ENCODE peak calls at places on chromosome 15, in five cellular contexts. One of them, this sample, is unnamed.

GRCh38 chr15:81434882-81435281 is 60.9 kb upstream of the TMC3 start:
- DNase-seq in right lobe of liver: no peak
- DNase-seq in HepG2: no peak
- DNase-seq in A549: no peak
- DNase-seq in H9: no peak
- DNase-seq in this sample: no peak

GRCh38 chr15:63950911-63951481 is 95.3 kb downstream of the DAPK2 start:
- DNase-seq in H9: no peak
- DNase-seq in right lobe of liver: no peak
- DNase-seq in HepG2: no peak
- DNase-seq in A549: no peak
- DNase-seq in this sample: no peak

GRCh38 chr15:61116830-61117229 is 112.3 kb downstream of the RORA start:
- DNase-seq in HepG2: no peak
- DNase-seq in A549: no peak
- DNase-seq in right lobe of liver: no peak
- DNase-seq in H9: no peak
- DNase-seq in this sample: no peak

GRCh38 chr15:29376580-29376979 is 107.0 kb upstream of the NSMCE3 start:
- DNase-seq in A549: no peak
- DNase-seq in right lobe of liver: no peak
- DNase-seq in H9: no peak
- DNase-seq in HepG2: no peak
- DNase-seq in this sample: no peak

GRCh38 chr15:55526559-55527036 is 18.6 kb upstream of the DNAAF4 start:
- DNase-seq in A549: peak; percentile 69
- DNase-seq in HepG2: peak; percentile 63
- DNase-seq in H9: peak; percentile 63
- DNase-seq in right lobe of liver: no peak
- DNase-seq in this sample: no peak

GRCh38 chr15:77500986-77501385 is 80.3 kb downstream of the HMG20A start:
- DNase-seq in H9: no peak
- DNase-seq in A549: peak; percentile 21
- DNase-seq in HepG2: no peak
- DNase-seq in right lobe of liver: no peak
- DNase-seq in this sample: no peak

GRCh38 chr15:31461375-31461774 is 134.7 kb downstream of the KLF13 start:
- DNase-seq in right lobe of liver: no peak
- DNase-seq in A549: no peak
- DNase-seq in HepG2: no peak
- DNase-seq in H9: peak; percentile 4
- DNase-seq in this sample: no peak

GRCh38 chr15:32936283-32936918 is 218.6 kb downstream of the GREM1 start:
- DNase-seq in A549: peak; percentile 52
- DNase-seq in HepG2: peak; percentile 16
- DNase-seq in right lobe of liver: no peak
- DNase-seq in H9: no peak
- DNase-seq in this sample: no peak

GRCh38 chr15:65086680-65087111 is 10.2 kb downstream of the KBTBD13 start:
- DNase-seq in right lobe of liver: no peak
- DNase-seq in H9: no peak
- DNase-seq in HepG2: no peak
- DNase-seq in A549: peak; percentile 30
- DNase-seq in this sample: no peak

DNA sequence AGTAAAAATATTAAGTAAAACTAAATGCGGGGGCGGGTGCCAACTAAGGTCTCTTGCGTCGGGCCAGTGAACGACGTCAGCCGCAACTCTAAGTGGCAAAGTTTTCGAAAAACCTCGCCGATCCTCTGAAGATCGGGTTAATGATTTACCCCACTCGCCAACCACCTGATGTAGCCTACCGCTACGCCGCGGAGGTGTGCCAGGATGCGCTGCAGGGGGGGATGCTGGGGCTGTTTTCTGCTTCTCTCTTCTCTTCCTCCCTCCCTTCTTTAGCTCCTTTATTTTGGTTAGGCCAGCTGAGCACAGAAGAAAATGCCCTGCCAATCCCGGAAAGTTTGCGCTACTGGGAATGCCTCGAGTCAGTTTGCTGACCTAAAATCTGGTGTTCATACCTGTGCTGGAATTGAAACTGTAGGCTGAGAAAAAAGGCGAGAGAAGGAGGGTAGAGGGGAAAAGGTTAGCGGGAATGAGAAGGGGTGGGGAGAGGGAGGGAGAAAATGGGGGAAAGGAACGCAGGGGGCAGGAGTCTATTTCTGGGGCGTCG is 7.5 kb upstream of the FOXB1 start:
- DNase-seq in HepG2: peak; percentile 14
- DNase-seq in H9: peak; percentile 54
- DNase-seq in right lobe of liver: no peak
- DNase-seq in A549: no peak
- DNase-seq in this sample: no peak
- H3K4me1 ChIP-seq in HepG2: peaks cover 11% of the 10 kb centered on the region
- H3K4me1 ChIP-seq in H9: peaks cover 9% of the 10 kb centered on the region
- H3K4me1 ChIP-seq in right lobe of liver: no peaks in the 10 kb centered on the region
- H3K4me1 ChIP-seq in A549: peaks cover 25% of the 10 kb centered on the region
- H3K4me1 ChIP-seq in this sample: no peaks in the 10 kb centered on the region

DNA sequence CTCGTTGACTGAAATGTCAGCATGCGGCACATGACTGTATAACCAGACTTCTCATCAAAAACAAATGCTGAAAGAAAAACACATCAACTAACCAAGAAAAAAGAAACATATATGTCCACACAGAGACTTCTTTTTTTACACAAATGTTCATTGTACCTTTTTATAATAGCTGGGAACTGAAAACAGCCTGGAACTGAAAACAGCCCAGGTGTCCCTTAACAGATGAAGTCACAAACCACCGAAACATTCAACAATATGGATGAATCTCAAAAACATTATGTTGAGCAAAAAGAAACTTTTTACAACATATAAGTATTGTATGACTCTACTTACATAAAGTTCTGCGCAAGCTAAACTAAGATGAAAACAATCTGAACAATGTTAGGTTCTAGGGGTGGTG is 20.6 kb downstream of the UBE3A start:
- DNase-seq in A549: no peak
- DNase-seq in H9: no peak
- DNase-seq in HepG2: no peak
- DNase-seq in right lobe of liver: no peak
- DNase-seq in this sample: no peak
- H3K9me3 ChIP-seq in A549: peaks cover 31% of the 10 kb centered on the region
- H3K9me3 ChIP-seq in H9: no peaks in the 10 kb centered on the region
- H3K9me3 ChIP-seq in HepG2: no peaks in the 10 kb centered on the region
- H3K9me3 ChIP-seq in right lobe of liver: no peaks in the 10 kb centered on the region
- H3K9me3 ChIP-seq in this sample: no peaks in the 10 kb centered on the region

DNA sequence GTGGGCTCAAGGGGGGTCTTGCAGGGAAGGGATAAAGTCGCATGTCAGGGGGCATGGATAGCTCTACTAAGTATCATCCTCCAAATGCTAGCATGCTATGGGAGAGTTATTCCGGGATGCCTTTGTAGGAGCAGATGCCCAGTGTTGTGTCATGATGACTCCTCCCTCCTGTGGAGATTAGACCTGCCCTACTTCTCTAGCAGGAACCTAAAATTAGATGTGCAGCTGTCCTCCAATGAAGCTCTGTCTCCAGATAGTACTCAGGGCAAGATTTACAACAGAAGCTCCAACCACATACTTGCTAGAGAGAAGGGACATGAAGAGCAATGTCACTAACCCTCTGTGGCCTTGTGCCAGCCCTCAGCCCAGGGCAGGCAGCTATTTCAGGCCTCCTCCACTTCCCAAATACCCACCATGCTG is 82.5 kb downstream of the AGBL1 start:
- DNase-seq in H9: no peak
- DNase-seq in right lobe of liver: no peak
- DNase-seq in A549: no peak
- DNase-seq in HepG2: no peak
- DNase-seq in this sample: no peak
- H3K27ac ChIP-seq in H9: no peak overlapping the region
- H3K27ac ChIP-seq in right lobe of liver: no peak overlapping the region
- H3K27ac ChIP-seq in A549: no peak overlapping the region
- H3K27ac ChIP-seq in HepG2: no peak overlapping the region
- H3K27ac ChIP-seq in this sample: no peak overlapping the region

GRCh38 chr15:67178569-67179210 is 75.8 kb downstream of the AAGAB start:
- DNase-seq in right lobe of liver: no peak
- DNase-seq in H9: no peak
- DNase-seq in HepG2: no peak
- DNase-seq in A549: peak; percentile 69
- DNase-seq in this sample: peak; percentile 47
- H3K4me1 ChIP-seq in right lobe of liver: no peaks in the 10 kb centered on the region
- H3K4me1 ChIP-seq in H9: peaks cover 11% of the 10 kb centered on the region
- H3K4me1 ChIP-seq in HepG2: peaks cover 15% of the 10 kb centered on the region
- H3K4me1 ChIP-seq in A549: peaks cover 79% of the 10 kb centered on the region
- H3K4me1 ChIP-seq in this sample: peaks cover 14% of the 10 kb centered on the region

DNA sequence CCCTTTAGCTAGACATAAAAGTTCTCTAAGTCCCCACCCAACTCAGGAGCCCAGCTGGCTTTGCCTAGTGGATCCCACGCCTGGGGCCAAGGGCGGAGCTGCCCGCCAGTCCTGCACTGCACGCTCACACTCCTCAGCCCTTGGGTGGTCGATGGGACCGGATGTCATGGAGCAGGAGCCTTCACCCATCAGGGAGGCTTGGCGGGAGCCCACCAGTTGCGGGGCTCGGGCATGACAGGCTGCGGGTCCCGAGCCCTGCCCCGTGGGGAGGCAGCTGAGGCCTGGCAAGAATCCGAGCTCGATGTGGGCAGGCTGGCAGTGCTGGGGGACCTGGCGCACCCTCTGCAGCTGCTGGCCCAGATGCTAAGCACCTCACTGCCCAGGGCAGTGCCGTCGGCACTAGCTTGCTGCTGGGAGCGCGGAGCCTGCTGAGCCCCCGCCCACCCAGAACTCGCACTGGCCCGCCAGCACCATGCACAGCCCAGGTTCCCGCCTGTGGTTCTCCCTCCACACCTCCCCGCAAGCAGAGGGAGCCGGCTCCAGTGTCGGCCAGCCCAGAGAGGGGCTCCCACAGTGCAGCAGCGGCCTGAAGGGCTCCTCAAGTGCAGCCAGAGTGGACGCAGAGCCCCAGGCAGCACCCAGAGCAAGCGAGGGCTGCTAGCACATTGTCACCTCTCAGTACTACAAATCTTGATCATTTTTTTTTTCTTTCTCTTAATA is 391.4 kb upstream of the NDN start:
- DNase-seq in right lobe of liver: no peak
- DNase-seq in H9: no peak
- DNase-seq in HepG2: no peak
- DNase-seq in A549: no peak
- DNase-seq in this sample: no peak
- H3K9me3 ChIP-seq in right lobe of liver: no peaks in the 10 kb centered on the region
- H3K9me3 ChIP-seq in H9: peaks cover 34% of the 10 kb centered on the region
- H3K9me3 ChIP-seq in HepG2: peaks cover 83% of the 10 kb centered on the region
- H3K9me3 ChIP-seq in A549: peaks cover 4% of the 10 kb centered on the region
- H3K9me3 ChIP-seq in this sample: no peaks in the 10 kb centered on the region

GRCh38 chr15:69792823-69793222 is 304.9 kb downstream of the TLE3 start:
- DNase-seq in HepG2: no peak
- DNase-seq in A549: no peak
- DNase-seq in H9: no peak
- DNase-seq in right lobe of liver: no peak
- DNase-seq in this sample: no peak
- H3K27ac ChIP-seq in HepG2: no peak overlapping the region
- H3K27ac ChIP-seq in A549: no peak overlapping the region
- H3K27ac ChIP-seq in H9: no peak overlapping the region
- H3K27ac ChIP-seq in right lobe of liver: no peak overlapping the region
- H3K27ac ChIP-seq in this sample: no peak overlapping the region

GRCh38 chr15:72824112-72824511 is 40.6 kb upstream of the ADPGK start:
- DNase-seq in HepG2: no peak
- DNase-seq in right lobe of liver: no peak
- DNase-seq in H9: no peak
- DNase-seq in A549: no peak
- DNase-seq in this sample: no peak
- H3K4me1 ChIP-seq in HepG2: no peaks in the 10 kb centered on the region
- H3K4me1 ChIP-seq in right lobe of liver: no peaks in the 10 kb centered on the region
- H3K4me1 ChIP-seq in H9: peaks cover 5% of the 10 kb centered on the region
- H3K4me1 ChIP-seq in A549: no peaks in the 10 kb centered on the region
- H3K4me1 ChIP-seq in this sample: no peaks in the 10 kb centered on the region

This sample was measured in kidney.